ENCODE peak calls at places on chromosomes 4 and X, in five cellular contexts. O is tibial nerve, D is Peyer's patch, Q is body of pancreas, K is breast epithelium. A is an unnamed sample. For H3K4me1, the result is how much of the 10 kb centered on the place peaks cover.

GRCh38 chr4:38867478-38868054 is at the start of gene FAM114A1:
- DNase-seq in O (peak), K (peak), Q (peak), D (peak), A (peak)

GRCh38 chr4:47485047-47485692 is at the start of gene ATP10D:
- DNase-seq in K (peak), D (peak), O (peak), Q (peak), A (peak)

GRCh38 chr4:109040441-109040840 is 262.0 kb downstream of the COL25A1 start:
- DNase-seq in K (no peak), D (no peak), O (no peak), Q (no peak), A (no peak)

GRCh38 chr4:135408109-135408508 is 1206.5 kb upstream of the PABPC4L start:
- DNase-seq in K (no peak), D (no peak), O (no peak), Q (no peak), A (no peak)

GRCh38 chrX:72572248-72573157 is at the start of gene HDAC8:
- DNase-seq in O (peak), D (peak), K (peak), Q (peak), A (peak)

GRCh38 chrX:44035576-44035975 is 62.4 kb upstream of the NDP start:
- DNase-seq in D (no peak), O (no peak), K (no peak), Q (no peak), A (no peak)

GRCh38 chr4:6694177-6694901 is 661 bp downstream of the S100P start:
- DNase-seq in O (no peak), D (no peak), Q (no peak), K (no peak), A (no peak)

GRCh38 chr4:13888112-13888511 is 260.6 kb upstream of the BOD1L1 start:
- DNase-seq in K (no peak), Q (no peak), O (no peak), D (no peak), A (no peak)

GRCh38 chrX:48493890-48494364 is 14.9 kb upstream of the PORCN start:
- DNase-seq in Q (peak), K (no peak), D (no peak), O (no peak), A (no peak)

GRCh38 chr4:122879001-122879400 is 43.4 kb downstream of the NUDT6 start:
- DNase-seq in Q (no peak), D (no peak), O (no peak), K (no peak), A (no peak)

GRCh38 chr4:38189445-38189844 is 229.2 kb downstream of the PTTG2 start:
- DNase-seq in K (no peak), D (no peak), Q (no peak), O (no peak), A (no peak)

GRCh38 chr4:73220815-73221214 is 37.8 kb downstream of the ANKRD17 start:
- DNase-seq in K (no peak), O (no peak), Q (no peak), D (no peak), A (no peak)

DNA sequence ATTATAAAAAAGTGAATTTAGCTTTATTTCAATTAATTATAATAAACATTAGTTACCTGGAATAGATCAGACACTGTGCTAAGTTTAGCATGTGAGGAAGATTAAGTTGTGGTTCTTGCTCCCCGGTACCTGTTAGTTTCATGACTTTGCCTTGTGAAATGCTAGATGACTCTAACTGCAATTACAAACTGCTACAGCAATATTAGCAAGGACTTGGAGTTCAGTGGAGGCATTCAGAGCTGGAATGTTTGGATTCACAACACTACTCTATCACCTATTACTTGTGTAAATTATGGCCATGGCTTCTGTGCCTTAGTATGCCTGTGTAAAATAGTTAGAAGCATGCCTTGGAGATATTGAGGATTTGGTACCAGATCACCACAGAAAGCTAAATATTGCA is 21.4 kb upstream of the ANXA10 start:
- DNase-seq in K (no peak), D (no peak), O (no peak), Q (no peak), A (no peak)
- H3K4me1 ChIP-seq in K (under half), D (under half), O (under half), Q (under half), A (under half)

GRCh38 chrX:76555816-76556215 is 128.3 kb downstream of the MAGEE1 start:
- DNase-seq in K (no peak), D (no peak), O (no peak), Q (no peak), A (peak)
- TF ChIP-seq CTCF in K (no peak), D (no peak), O (no peak), Q (no peak), A (no peak)

GRCh38 chr4:140721088-140721421 is 35.1 kb downstream of the TBC1D9 start:
- DNase-seq in D (no peak), Q (no peak), K (no peak), O (no peak), A (no peak)
- H3K4me3 ChIP-seq in D (peak), Q (no peak), K (peak), O (no peak), A (no peak)

GRCh38 chr4:54231419-54232150 is 2.5 kb downstream of the PDGFRA start:
- DNase-seq in D (peak), Q (no peak), O (peak), K (no peak), A (peak)
- H3K4me1 ChIP-seq in D (under half), Q (half or more), O (under half), K (under half), A (under half)

DNA sequence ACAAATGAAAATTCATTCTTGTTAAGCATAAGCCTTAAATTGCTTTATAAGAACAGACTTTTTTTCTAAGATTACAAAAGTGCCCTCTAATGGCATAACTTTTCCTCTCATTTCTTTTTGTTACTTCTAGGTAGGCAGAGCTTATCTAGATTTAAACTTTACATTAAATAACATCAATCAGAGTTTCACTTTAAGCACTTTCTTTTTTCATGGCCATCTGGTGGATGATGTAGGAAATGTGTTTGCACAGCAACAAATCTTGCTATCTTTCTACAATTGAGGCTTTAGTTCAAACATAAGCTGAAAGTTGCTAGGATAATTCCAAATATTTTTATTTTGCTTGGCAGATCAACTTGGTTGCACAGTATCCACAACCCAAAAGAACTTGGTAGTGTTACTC is 22.1 kb downstream of the NDNF start:
- DNase-seq in D (no peak), O (no peak), K (no peak), Q (no peak), A (no peak)
- TF ChIP-seq CTCF in D (peak), O (no peak), K (no peak), Q (peak), A (no peak)

A was measured in Caco-2.